ENCODE peak calls at places on chromosomes 4 and X, in six cellular contexts. J, F, Y, Q, S and H are unnamed samples.

GRCh38 chr4:16443504-16444088 is 217.3 kb upstream of the TAPT1 start:
- DNase-seq in J (peak; percentile 39), F (peak; percentile 62), Y (peak; percentile 60), Q (no peak), S (no peak), H (no peak)

GRCh38 chr4:134313591-134313990 is 112.0 kb upstream of the PABPC4L start:
- DNase-seq in J (no peak), F (no peak), Y (no peak), Q (no peak), S (no peak), H (no peak)

GRCh38 chrX:14899607-14900006 is 26.4 kb downstream of the MOSPD2 start:
- DNase-seq in J (peak; percentile 48), F (peak; percentile 6), Y (peak; percentile 11), Q (no peak), S (no peak), H (no peak)

GRCh38 chr4:5801696-5802095 is 90.7 kb downstream of the EVC start:
- DNase-seq in J (no peak), F (no peak), Y (no peak), Q (no peak), S (no peak), H (no peak)

GRCh38 chr4:8771258-8771590 is 100.4 kb downstream of the HMX1 start:
- DNase-seq in J (no peak), F (no peak), Y (no peak), Q (no peak), S (no peak), H (peak; percentile 7)

GRCh38 chrX:73581002-73581628 is 18.1 kb downstream of the CHIC1 start:
- DNase-seq in J (no peak), F (no peak), Y (no peak), Q (no peak), S (no peak), H (no peak)

GRCh38 chrX:53831662-53832635 is 145.4 kb upstream of the HUWE1 start:
- DNase-seq in J (peak; percentile 24), F (peak; percentile 51), Y (peak; percentile 33), Q (peak; percentile 11), S (no peak), H (no peak)

GRCh38 chrX:17474892-17475291 is 99.9 kb downstream of the NHS start:
- DNase-seq in J (peak; percentile 21), F (no peak), Y (peak; percentile 24), Q (no peak), S (no peak), H (no peak)

GRCh38 chr4:89572224-89572858 is 264.6 kb downstream of the SNCA start:
- DNase-seq in J (no peak), F (no peak), Y (no peak), Q (no peak), S (no peak), H (no peak)

GRCh38 chrX:5876984-5877655 is 351.5 kb downstream of the NLGN4X start:
- DNase-seq in J (no peak), F (peak; percentile 12), Y (peak; percentile 5), Q (no peak), S (no peak), H (no peak)

GRCh38 chr4:37392540-37393255 is 148.2 kb downstream of the NWD2 start:
- DNase-seq in J (no peak), F (peak; percentile 17), Y (no peak), Q (no peak), S (no peak), H (peak; percentile 53)

GRCh38 chr4:84535901-84536300 is 36.8 kb upstream of the NKX6-1 start:
- DNase-seq in J (no peak), F (no peak), Y (no peak), Q (no peak), S (no peak), H (no peak)

GRCh38 chrX:10098235-10098819 is 58.4 kb upstream of the CLCN4 start:
- DNase-seq in J (no peak), F (no peak), Y (peak; percentile 20), Q (peak; percentile 21), S (no peak), H (no peak)

GRCh38 chrX:2608638-2609430 is 82.3 kb upstream of the CD99 start:
- DNase-seq in J (peak; percentile 65), F (peak; percentile 87), Y (peak; percentile 97), Q (peak; percentile 76), S (no peak), H (peak; percentile 87)

GRCh38 chr4:97123573-97123972 is 1019.7 kb downstream of the STPG2 start:
- DNase-seq in J (no peak), F (no peak), Y (no peak), Q (no peak), S (no peak), H (no peak)

GRCh38 chrX:131987252-131987651 is 35.9 kb upstream of the STK26 start:
- DNase-seq in J (no peak), F (no peak), Y (no peak), Q (no peak), S (no peak), H (no peak)

GRCh38 chr4:90317785-90318184 is 190.6 kb downstream of the CCSER1 start:
- DNase-seq in J (peak; percentile 72), F (no peak), Y (peak; percentile 67), Q (no peak), S (no peak), H (no peak)

GRCh38 chr4:80540785-80541469 is 205.4 kb downstream of the CFAP299 start:
- DNase-seq in J (no peak), F (no peak), Y (peak; percentile 10), Q (no peak), S (no peak), H (no peak)

GRCh38 chr4:100190643-100191600 is 654 bp upstream of the DDIT4L start:
- DNase-seq in J (no peak), F (no peak), Y (peak; percentile 43), Q (no peak), S (no peak), H (peak; percentile 15)

GRCh38 chrX:146264763-146265375 is 447.2 kb downstream of the SLITRK2 start:
- DNase-seq in J (no peak), F (no peak), Y (no peak), Q (no peak), S (no peak), H (no peak)